ENCODE peak calls at places on chromosomes 1 and 21, in four cellular contexts. O, R, T and G are unnamed samples.

GRCh38 chr1:33317354-33317753 is 3.5 kb downstream of the A3GALT2 start:
- DNase-seq in R (no peak), O (no peak), T (no peak), G (no peak)

GRCh38 chr1:32500387-32501209 is 35.7 kb downstream of the ZBTB8B start:
- DNase-seq in O (peak), R (no peak), T (peak), G (no peak)

GRCh38 chr21:37917612-37918011 is 1.4 kb upstream of the KCNJ6 start:
- DNase-seq in T (no peak), O (no peak), R (no peak), G (no peak)

GRCh38 chr1:40243371-40243770 is 4.4 kb upstream of the TMCO2 start:
- DNase-seq in T (no peak), R (no peak), O (no peak), G (no peak)

GRCh38 chr1:234712891-234713305 is 102.9 kb upstream of the IRF2BP2 start:
- DNase-seq in T (no peak), R (no peak), O (no peak), G (no peak)

GRCh38 chr21:25412090-25412489 is 195.2 kb downstream of the MRPL39 start:
- DNase-seq in O (no peak), R (no peak), T (no peak), G (no peak)

GRCh38 chr1:84386716-84387479 is 11.4 kb upstream of the DNASE2B start:
- DNase-seq in O (no peak), T (no peak), R (no peak), G (no peak)

GRCh38 chr1:185207980-185208602 is 51.1 kb downstream of the SWT1 start:
- DNase-seq in O (no peak), R (no peak), T (no peak), G (no peak)

GRCh38 chr1:206722751-206723499 is 38.2 kb downstream of the MAPKAPK2 start:
- DNase-seq in T (no peak), O (no peak), R (no peak), G (no peak)

GRCh38 chr1:154219511-154219910 is 1.2 kb upstream of the UBAP2L start:
- DNase-seq in T (no peak), O (no peak), R (peak), G (no peak)

GRCh38 chr1:172699111-172699510 is 40.2 kb downstream of the FASLG start:
- DNase-seq in R (no peak), O (no peak), T (no peak), G (peak)

GRCh38 chr1:172697463-172698100 is 38.7 kb downstream of the FASLG start:
- DNase-seq in O (no peak), T (no peak), R (no peak), G (no peak)

GRCh38 chr1:172698224-172698623 is 39.3 kb downstream of the FASLG start:
- DNase-seq in R (no peak), T (no peak), O (no peak), G (no peak)

GRCh38 chr1:172704003-172704402 is 45.1 kb downstream of the FASLG start:
- DNase-seq in T (no peak), R (no peak), O (no peak), G (no peak)

GRCh38 chr1:172699695-172700094 is 40.8 kb downstream of the FASLG start:
- DNase-seq in T (no peak), O (no peak), R (no peak), G (no peak)
- TF ChIP-seq CBFB in T (no peak), O (no peak), R (no peak), G (no peak)

GRCh38 chr1:89633103-89633744 is at the start of gene LRRC8C:
- DNase-seq in O (peak), R (no peak), T (peak), G (no peak)
- TF ChIP-seq ESRRA in O (peak), R (no peak), T (no peak), G (no peak)

DNA sequence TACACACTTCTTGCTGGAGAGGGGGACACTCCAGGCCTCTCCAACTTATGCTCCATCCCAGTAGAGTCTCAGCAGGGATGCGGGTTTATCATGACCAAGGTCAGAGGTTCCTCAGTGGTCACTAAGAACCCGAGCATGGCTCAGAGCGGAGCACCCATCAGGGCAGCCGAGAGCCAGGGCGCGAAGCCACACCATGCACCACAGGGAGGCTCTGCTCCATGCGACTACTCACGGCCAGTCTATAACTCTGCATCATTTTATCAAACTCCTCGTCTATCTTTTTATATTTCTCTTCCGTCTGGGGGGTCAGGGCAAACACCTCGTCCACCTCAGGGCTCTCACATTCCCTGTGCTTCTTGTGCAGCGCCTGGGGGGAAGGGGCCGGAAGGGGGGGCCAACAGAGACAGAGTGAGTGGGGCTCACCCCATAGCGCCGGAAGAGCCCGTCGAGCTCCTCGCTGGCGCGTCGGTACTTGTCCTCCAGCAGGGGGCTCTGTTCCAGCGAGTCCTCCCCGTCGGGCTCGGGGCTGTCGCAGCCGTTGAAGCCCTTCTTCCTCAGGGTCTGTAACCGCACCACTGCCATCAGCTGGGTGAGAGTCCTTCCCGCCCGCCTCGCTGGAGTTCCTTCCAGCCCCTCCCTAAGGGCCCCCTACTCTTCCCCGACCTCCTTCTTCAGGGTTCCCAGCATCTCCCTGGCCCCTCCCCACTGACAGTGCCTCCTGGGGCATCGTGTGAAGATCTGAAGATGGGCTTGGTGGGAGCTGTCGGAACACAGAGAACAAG is 20.0 kb downstream of the MEF2D start:
- DNase-seq in R (no peak), O (peak), T (peak), G (no peak)
- TF ChIP-seq CBFB in R (no peak), O (no peak), T (no peak), G (no peak)

GRCh38 chr21:46021978-46022544 is 40.5 kb downstream of the COL6A1 start:
- DNase-seq in O (no peak), R (no peak), T (no peak), G (no peak)
- TF ChIP-seq ESRRA in O (no peak), R (no peak), T (no peak), G (no peak)

GRCh38 chr1:223358826-223359225 is 5.2 kb downstream of the SUSD4 start:
- DNase-seq in R (no peak), T (no peak), O (no peak), G (no peak)
- TF ChIP-seq CBFB in R (no peak), T (no peak), O (no peak), G (no peak)

GRCh38 chr1:218498061-218498938 is 153.2 kb downstream of the TGFB2 start:
- DNase-seq in R (no peak), O (no peak), T (no peak), G (no peak)

GRCh38 chr1:218495931-218496330 is 150.8 kb downstream of the TGFB2 start:
- DNase-seq in R (no peak), T (no peak), O (no peak), G (no peak)

GRCh38 chr1:218494449-218494852 is 149.3 kb downstream of the TGFB2 start:
- DNase-seq in O (peak), T (no peak), R (no peak), G (no peak)

GRCh38 chr1:218494000-218494399 is 148.9 kb downstream of the TGFB2 start:
- DNase-seq in T (no peak), O (no peak), R (no peak), G (no peak)

DNA sequence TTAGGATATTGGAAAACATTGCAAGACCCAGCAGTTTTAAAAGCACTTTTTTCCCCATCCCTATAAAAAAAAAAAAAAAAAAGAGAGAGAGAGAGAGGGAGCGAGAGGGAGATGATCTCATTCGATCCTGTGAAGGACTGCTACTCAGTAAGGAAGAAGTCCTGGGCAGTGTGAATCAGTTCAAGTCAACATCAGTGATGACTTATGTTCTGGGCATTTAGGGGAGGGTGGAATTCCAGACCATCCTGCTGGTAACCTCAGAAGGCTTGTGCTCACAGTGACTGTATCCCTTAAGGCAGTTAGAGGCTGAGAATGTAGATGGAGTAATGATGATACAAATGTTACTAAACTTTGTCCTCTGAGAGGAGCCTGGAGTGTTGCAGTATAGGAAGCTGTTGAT is 151.4 kb downstream of the TGFB2 start:
- DNase-seq in T (no peak), R (peak), O (no peak), G (no peak)
- TF ChIP-seq ESRRA in T (no peak), R (no peak), O (no peak), G (no peak)

GRCh38 chr1:115727706-115728249 is 40.7 kb downstream of the CASQ2 start:
- DNase-seq in R (peak), O (no peak), T (no peak), G (no peak)
- TF ChIP-seq CBFB in R (no peak), O (no peak), T (no peak), G (no peak)